ENCODE peak calls at places on chromosomes 5 and 9, in six cellular contexts. Z is fibroblast of mammary gland, B is brain microvascular endothelial cell, I is epithelial cell of esophagus, K is GM06990, O is GM20000. J is an unnamed sample.

GRCh38 chr5:54841481-54841880 is 143.9 kb downstream of the ESM1 start:
- DNase-seq in Z (no peak), B (no peak), I (no peak), K (no peak), O (no peak), J (no peak)

GRCh38 chr5:83866191-83866590 is 145.5 kb upstream of the HAPLN1 start:
- DNase-seq in Z (no peak), B (no peak), I (no peak), K (no peak), O (no peak), J (no peak)

GRCh38 chr9:135803441-135803840 is 101.5 kb downstream of the KCNT1 start:
- DNase-seq in Z (no peak), B (no peak), I (no peak), K (no peak), O (no peak), J (no peak)

GRCh38 chr5:69374911-69375446 is 5.4 kb downstream of the RAD17 start:
- DNase-seq in Z (no peak), B (no peak), I (no peak), K (peak), O (peak), J (peak)

GRCh38 chr9:118652258-118652657 is 717.0 kb downstream of the BRINP1 start:
- DNase-seq in Z (no peak), B (no peak), I (peak), K (no peak), O (no peak), J (no peak)

GRCh38 chr5:68884144-68884754 is 209.6 kb upstream of the SLC30A5 start:
- DNase-seq in Z (no peak), B (no peak), I (no peak), K (no peak), O (no peak), J (no peak)

GRCh38 chr5:6707852-6708251 is 5.4 kb upstream of the TENT4A start:
- DNase-seq in Z (no peak), B (no peak), I (no peak), K (no peak), O (no peak), J (no peak)

GRCh38 chr5:137340899-137341298 is 158.2 kb downstream of the SPOCK1 start:
- DNase-seq in Z (no peak), B (no peak), I (no peak), K (no peak), O (no peak), J (no peak)

GRCh38 chr9:13324988-13325387 is 45.5 kb upstream of the MPDZ start:
- DNase-seq in Z (peak), B (peak), I (peak), K (no peak), O (no peak), J (no peak)

GRCh38 chr9:70031141-70031545 is 12.5 kb upstream of the MAMDC2 start:
- DNase-seq in Z (peak), B (peak), I (peak), K (no peak), O (no peak), J (no peak)

GRCh38 chr5:137731201-137731600 is 4.7 kb downstream of the KLHL3 start:
- DNase-seq in Z (peak), B (no peak), I (peak), K (no peak), O (no peak), J (no peak)

GRCh38 chr5:169980418-169981053 is at the start of gene INSYN2B:
- DNase-seq in Z (peak), B (peak), I (peak), K (no peak), O (peak), J (peak)

GRCh38 chr5:150590979-150591411 is 49.5 kb upstream of the SYNPO start:
- DNase-seq in Z (no peak), B (no peak), I (no peak), K (no peak), O (no peak), J (no peak)

GRCh38 chr5:93069276-93069675 is 511.7 kb downstream of the NR2F1-AS1 start:
- DNase-seq in Z (no peak), B (no peak), I (no peak), K (no peak), O (no peak), J (no peak)

GRCh38 chr9:131734165-131734610 is 5.7 kb downstream of the RAPGEF1 start:
- DNase-seq in Z (no peak), B (no peak), I (no peak), K (no peak), O (no peak), J (no peak)

GRCh38 chr9:69671291-69671903 is 774 bp downstream of the APBA1 start:
- DNase-seq in Z (no peak), B (no peak), I (no peak), K (peak), O (no peak), J (no peak)

GRCh38 chr9:32136700-32137339 is 247.6 kb upstream of the ACO1 start:
- DNase-seq in Z (no peak), B (no peak), I (peak), K (no peak), O (no peak), J (no peak)
- TF ChIP-seq CTCF in Z (no peak), B (no peak), I (peak), K (no peak), O (no peak), J (no peak)

GRCh38 chr5:72920690-72921089 is 35.2 kb upstream of the FCHO2 start:
- DNase-seq in Z (peak), B (no peak), I (peak), K (no peak), O (no peak), J (no peak)
- TF ChIP-seq CTCF in Z (peak), B (no peak), I (peak), K (no peak), O (no peak), J (peak)

GRCh38 chr5:113125371-113125770 is 148.8 kb downstream of the DCP2 start:
- DNase-seq in Z (no peak), B (no peak), I (no peak), K (no peak), O (no peak), J (no peak)

GRCh38 chr5:113127021-113127420 is 150.4 kb downstream of the DCP2 start:
- DNase-seq in Z (no peak), B (no peak), I (no peak), K (no peak), O (no peak), J (no peak)

GRCh38 chr5:113122053-113122452 is 145.5 kb downstream of the DCP2 start:
- DNase-seq in Z (peak), B (no peak), I (peak), K (no peak), O (no peak), J (no peak)

GRCh38 chr5:113124914-113125313 is 148.3 kb downstream of the DCP2 start:
- DNase-seq in Z (no peak), B (no peak), I (no peak), K (no peak), O (no peak), J (no peak)

GRCh38 chr5:113123563-113123962 is 147.0 kb downstream of the DCP2 start:
- DNase-seq in Z (peak), B (no peak), I (no peak), K (no peak), O (no peak), J (no peak)
- TF ChIP-seq CTCF in Z (peak), B (peak), I (peak), K (peak), O (no peak), J (no peak)

GRCh38 chr5:74684900-74685851 is at the start of gene HEXB:
- DNase-seq in Z (peak), B (peak), I (peak), K (peak), O (peak), J (peak)
- TF ChIP-seq CTCF in Z (no peak), B (no peak), I (no peak), K (no peak), O (peak), J (peak)

GRCh38 chr9:92506184-92506857 is 24.0 kb upstream of the ASPN start:
- DNase-seq in Z (peak), B (peak), I (peak), K (no peak), O (no peak), J (no peak)

GRCh38 chr9:92504881-92505280 is 22.6 kb upstream of the ASPN start:
- DNase-seq in Z (peak), B (no peak), I (no peak), K (no peak), O (no peak), J (no peak)

GRCh38 chr9:92499701-92500100 is 17.4 kb upstream of the ASPN start:
- DNase-seq in Z (no peak), B (no peak), I (no peak), K (no peak), O (no peak), J (no peak)

GRCh38 chr9:92500725-92501124 is 18.4 kb upstream of the ASPN start:
- DNase-seq in Z (no peak), B (no peak), I (no peak), K (no peak), O (no peak), J (no peak)

GRCh38 chr9:92501671-92502393 is 19.5 kb upstream of the ASPN start:
- DNase-seq in Z (peak), B (no peak), I (peak), K (no peak), O (peak), J (peak)
- TF ChIP-seq CTCF in Z (peak), B (peak), I (peak), K (peak), O (peak), J (peak)

GRCh38 chr9:87776481-87777373 is 50.8 kb downstream of the CTSL start:
- DNase-seq in Z (no peak), B (no peak), I (no peak), K (no peak), O (no peak), J (no peak)

GRCh38 chr9:87786423-87786822 is 60.5 kb downstream of the CTSL start:
- DNase-seq in Z (peak), B (no peak), I (peak), K (no peak), O (no peak), J (no peak)

GRCh38 chr9:87783180-87783579 is 57.3 kb downstream of the CTSL start:
- DNase-seq in Z (no peak), B (no peak), I (no peak), K (no peak), O (no peak), J (no peak)

GRCh38 chr9:87778996-87779395 is 53.1 kb downstream of the CTSL start:
- DNase-seq in Z (no peak), B (no peak), I (no peak), K (no peak), O (no peak), J (no peak)

DNA sequence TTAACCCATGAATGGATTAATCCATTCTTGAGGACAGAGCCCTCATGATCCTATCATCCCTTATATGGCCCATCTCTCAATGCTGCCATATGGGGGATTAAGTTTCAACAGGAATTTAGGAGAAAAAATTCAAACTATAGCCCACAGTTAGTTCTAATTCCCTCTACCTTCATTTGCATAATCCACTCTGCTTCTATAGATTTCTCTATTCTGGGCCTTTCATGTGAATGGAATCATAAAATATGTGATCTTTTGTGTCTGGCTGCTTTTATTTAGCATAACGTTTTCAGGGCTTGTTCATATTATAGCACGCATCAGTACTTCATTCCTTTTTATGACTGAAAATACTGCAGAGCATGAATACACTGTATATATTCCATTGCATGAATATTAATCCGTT is 55.4 kb downstream of the CTSL start:
- DNase-seq in Z (no peak), B (no peak), I (no peak), K (no peak), O (no peak), J (no peak)
- TF ChIP-seq CTCF in Z (no peak), B (no peak), I (no peak), K (no peak), O (no peak), J (no peak)

DNA sequence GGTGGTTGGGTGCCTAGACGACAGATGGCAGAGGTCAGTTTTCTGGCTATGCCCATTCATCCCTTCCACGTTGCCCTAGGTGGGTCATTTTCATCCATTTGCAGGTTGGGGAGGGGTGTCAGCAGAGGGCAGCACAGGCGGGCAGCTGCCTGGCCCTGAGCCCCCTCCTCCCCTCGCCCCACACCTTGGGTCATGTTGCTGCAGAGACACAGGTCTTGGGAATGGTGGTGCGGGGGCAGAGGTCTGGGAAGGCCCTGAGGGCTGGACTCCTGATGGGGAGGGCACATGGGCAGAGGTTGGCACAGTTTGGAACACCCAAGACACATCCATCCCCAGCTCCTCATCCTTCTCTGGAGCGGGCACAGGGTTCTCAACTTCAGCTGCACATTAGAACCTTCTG is 103.2 kb upstream of the LMX1B start:
- DNase-seq in Z (no peak), B (no peak), I (no peak), K (no peak), O (no peak), J (no peak)
- TF ChIP-seq CTCF in Z (no peak), B (no peak), I (no peak), K (no peak), O (no peak), J (no peak)

DNA sequence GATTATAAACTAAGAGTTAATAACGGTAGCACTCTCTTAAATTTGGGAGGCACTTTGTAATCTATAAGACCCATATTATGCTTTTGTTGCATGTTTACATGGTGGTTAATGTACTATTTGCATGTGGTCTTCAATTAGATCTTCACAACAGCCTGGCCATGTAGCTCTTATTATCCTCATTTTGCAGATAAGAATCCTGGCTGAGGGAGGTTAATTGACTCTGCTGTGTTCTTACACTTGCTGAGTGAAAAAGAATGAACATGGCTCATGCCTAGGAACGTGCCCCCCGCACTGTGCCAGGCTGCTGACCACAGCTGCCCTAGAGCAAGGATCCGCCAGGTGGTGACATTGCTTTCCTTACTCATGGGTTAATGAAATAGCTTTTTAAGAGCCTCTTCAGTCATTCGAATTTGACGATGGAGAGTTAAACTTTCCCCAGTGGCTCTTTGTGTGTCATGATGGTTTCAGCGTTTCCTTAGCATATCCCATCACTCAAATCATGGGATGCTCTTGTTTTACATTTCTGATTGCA is 97.9 kb downstream of the CDH6 start:
- DNase-seq in Z (no peak), B (no peak), I (no peak), K (no peak), O (no peak), J (no peak)
- TF ChIP-seq CTCF in Z (no peak), B (no peak), I (no peak), K (no peak), O (no peak), J (no peak)